ENCODE peak calls at places on chromosomes 6 and 20, in four cellular contexts. J is mucosa of descending colon, Q is transverse colon, V is adipocyte. L is an unnamed sample. For H3K36me3, the result is how much of the 10 kb centered on the place peaks cover.

GRCh38 chr6:21874372-21874771 is 280.8 kb downstream of the SOX4 start:
- DNase-seq in V (no peak), J (no peak), Q (no peak), L (peak)

GRCh38 chr20:15328084-15328483 is 990.7 kb upstream of the FLRT3 start:
- DNase-seq in V (no peak), Q (no peak), J (no peak), L (no peak)

GRCh38 chr6:72894091-72894490 is 272.2 kb downstream of the KCNQ5 start:
- DNase-seq in J (no peak), V (no peak), Q (no peak), L (no peak)

GRCh38 chr20:57219071-57219677 is 47.3 kb downstream of the BMP7 start:
- DNase-seq in Q (no peak), V (no peak), J (no peak), L (no peak)

GRCh38 chr6:22147983-22148797 is 148.6 kb downstream of the PRL start:
- DNase-seq in Q (no peak), V (peak), J (peak), L (peak)

GRCh38 chr6:30583921-30584320 is 12.7 kb downstream of the ABCF1 start:
- DNase-seq in V (no peak), Q (no peak), J (no peak), L (no peak)

GRCh38 chr6:170289108-170289931 is 1.6 kb downstream of the DLL1 start:
- DNase-seq in J (no peak), Q (no peak), V (no peak), L (no peak)

GRCh38 chr6:33317668-33318425 is at the start of gene ZBTB22:
- DNase-seq in J (peak), Q (peak), V (peak), L (peak)

GRCh38 chr6:32442243-32442667 is 2.6 kb downstream of the HLA-DRA start:
- DNase-seq in J (no peak), Q (no peak), V (no peak), L (no peak)

GRCh38 chr20:3550857-3551256 is 80.0 kb downstream of the ATRN start:
- DNase-seq in V (no peak), Q (no peak), J (no peak), L (no peak)

GRCh38 chr20:17345321-17345720 is 118.5 kb downstream of the PCSK2 start:
- DNase-seq in Q (no peak), V (peak), J (no peak), L (no peak)

GRCh38 chr20:7459123-7459522 is 481.1 kb downstream of the HAO1 start:
- DNase-seq in Q (no peak), V (no peak), J (no peak), L (no peak)

GRCh38 chr6:24436979-24437378 is 34.2 kb downstream of the MRS2 start:
- DNase-seq in Q (no peak), V (no peak), J (no peak), L (no peak)

GRCh38 chr20:17636523-17637412 is 45.3 kb downstream of the RRBP1 start:
- DNase-seq in J (no peak), Q (no peak), V (no peak), L (no peak)

GRCh38 chr20:1568166-1568490 is 10.6 kb upstream of the SIRPD start:
- DNase-seq in V (no peak), J (no peak), Q (no peak), L (no peak)
- H3K36me3 ChIP-seq in V (under half), J (under half), Q (under half), L (under half)

GRCh38 chr6:144757299-144757698 is 472.2 kb downstream of the UTRN start:
- DNase-seq in V (no peak), Q (no peak), J (no peak), L (no peak)
- H3K36me3 ChIP-seq in V (under half), Q (under half), J (under half), L (under half)

GRCh38 chr6:75283907-75284284 is 696 bp downstream of the TMEM30A start:
- DNase-seq in V (no peak), Q (no peak), J (no peak), L (no peak)

GRCh38 chr6:75285156-75285639 is 606 bp upstream of the TMEM30A start:
- DNase-seq in Q (no peak), V (peak), J (no peak), L (no peak)

GRCh38 chr6:75286955-75287354 is 2.4 kb upstream of the TMEM30A start:
- DNase-seq in J (no peak), Q (no peak), V (no peak), L (no peak)

GRCh38 chr6:75282706-75283105 is 1.9 kb downstream of the TMEM30A start:
- DNase-seq in V (peak), Q (no peak), J (no peak), L (no peak)

DNA sequence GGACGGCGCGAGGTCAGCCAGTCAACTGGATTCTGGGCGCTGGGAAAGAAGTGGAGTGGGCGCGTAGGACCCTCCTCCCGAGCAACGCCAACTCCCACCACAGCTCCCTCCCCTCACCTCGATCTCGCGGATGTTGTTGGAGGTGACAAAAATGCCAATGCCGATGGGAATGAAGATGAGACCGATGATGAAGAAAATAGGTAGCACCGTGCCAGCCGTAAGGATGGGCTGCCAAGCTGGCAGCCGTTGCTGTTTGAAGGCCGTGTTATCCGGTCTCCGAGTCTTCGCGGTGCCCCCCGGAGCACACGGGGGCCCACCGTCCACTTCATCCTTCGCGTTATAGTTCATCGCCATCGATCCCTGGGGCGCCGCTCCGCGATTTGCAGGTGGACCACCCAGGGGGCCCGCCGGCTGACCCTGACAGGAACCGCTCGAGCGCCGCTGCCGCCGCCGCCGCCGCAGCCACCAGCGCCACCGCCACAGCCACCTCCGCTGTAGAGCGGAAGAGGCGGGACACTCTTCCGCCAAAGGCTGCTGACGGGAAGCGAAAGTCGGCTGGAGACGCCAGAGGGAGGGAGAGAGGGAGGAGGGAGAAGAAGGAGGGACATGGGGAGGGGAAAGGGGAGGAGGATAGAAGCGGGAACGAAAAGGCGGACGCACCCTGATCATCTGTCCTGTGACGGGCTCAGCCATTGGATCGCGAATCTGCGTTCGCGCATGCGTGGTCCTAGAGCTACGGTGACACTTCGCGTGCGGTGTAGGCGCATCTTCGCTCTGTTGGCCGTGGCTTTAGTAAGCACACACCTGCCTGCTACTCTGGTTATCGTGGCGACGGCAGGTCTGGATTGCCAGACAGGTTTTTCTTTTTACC is at the start of gene TMEM30A:
- DNase-seq in J (peak), Q (peak), V (peak), L (peak)
- H3K36me3 ChIP-seq in J (under half), Q (under half), V (under half), L (under half)

DNA sequence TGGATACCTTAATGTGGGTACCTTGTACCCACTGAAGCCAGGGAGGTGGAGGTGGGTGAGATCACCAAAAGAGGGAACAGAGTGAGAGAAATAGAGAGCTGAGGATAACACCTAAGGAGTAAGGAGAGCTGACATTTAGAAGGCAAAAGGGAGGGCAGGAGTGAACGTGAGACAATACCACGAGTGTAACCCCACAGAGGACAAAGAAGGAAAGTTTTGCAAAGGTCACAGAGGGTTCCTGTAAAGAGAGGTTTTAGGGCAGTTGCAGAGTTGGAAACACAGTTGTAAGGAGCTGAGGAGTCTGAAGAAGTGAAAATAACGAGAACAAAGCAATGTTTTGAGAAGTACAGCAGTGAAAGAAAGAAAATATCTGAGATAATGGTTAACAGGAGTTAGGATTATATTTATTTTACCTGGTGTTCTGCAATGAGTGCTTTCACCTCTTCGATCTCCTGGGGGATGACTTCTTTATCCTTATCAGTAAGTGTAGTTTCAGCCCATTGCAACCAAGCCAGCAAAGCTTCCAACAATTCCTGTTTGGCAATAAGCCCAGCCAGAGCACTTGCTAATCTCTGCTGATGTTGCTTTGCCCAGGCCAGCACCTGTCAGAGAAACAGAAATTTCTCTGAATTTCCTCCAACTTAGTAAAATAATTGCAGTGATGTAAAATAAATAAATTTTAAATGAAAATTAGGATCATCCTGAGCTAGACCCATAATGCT is 166.8 kb downstream of the DST start:
- DNase-seq in V (no peak), J (no peak), Q (peak), L (no peak)
- H3K36me3 ChIP-seq in V (half or more), J (under half), Q (under half), L (under half)

GRCh38 chr6:103797738-103798137 is 1062.0 kb downstream of the HACE1 start:
- DNase-seq in V (peak), Q (no peak), J (no peak), L (no peak)
- H3K36me3 ChIP-seq in V (under half), Q (under half), J (under half), L (under half)

GRCh38 chr20:35729283-35729807 is 12.7 kb downstream of the RBM39 start:
- DNase-seq in J (no peak), Q (no peak), V (no peak), L (no peak)
- H3K36me3 ChIP-seq in J (half or more), Q (under half), V (half or more), L (under half)